ENCODE peak calls at places on chromosomes 16 and 17, in four cellular contexts. H is EL; E is T-helper 2 cell; S is activated CD4-positive, alpha-beta T cell treated with anti-CD3 and anti-CD28 coated beads, Interleukin-2, amount 50 U/mL, for 4 hours. O is an unnamed sample.
A peak's percentile ranks its signal among the peaks of the same experiment; 100 is the strongest.

GRCh38 chr16:27698266-27698665 is 148.3 kb downstream of the KATNIP start:
- DNase-seq in H (no peak), E (no peak), S (no peak), O (no peak)

GRCh38 chr16:19179890-19180490 is 11.9 kb downstream of the SYT17 start:
- DNase-seq in H (peak; percentile 47), E (no peak), S (peak; percentile 7), O (no peak)

GRCh38 chr17:40901981-40902862 is 17.2 kb upstream of the KRT20 start:
- DNase-seq in H (peak; percentile 38), E (no peak), S (no peak), O (no peak)

GRCh38 chr16:89318871-89319627 is 101.5 kb downstream of the ZNF778 start:
- DNase-seq in H (no peak), E (no peak), S (no peak), O (no peak)

GRCh38 chr17:50062323-50063243 is 6.7 kb downstream of the ITGA3 start:
- DNase-seq in H (peak; percentile 100), E (no peak), S (no peak), O (no peak)

GRCh38 chr16:88454315-88455057 is 1.4 kb downstream of the ZFPM1 start:
- DNase-seq in H (peak; percentile 34), E (peak; percentile 48), S (peak; percentile 34), O (no peak)

GRCh38 chr16:11198817-11199216 is 57.2 kb downstream of the SOCS1 start:
- DNase-seq in H (no peak), E (no peak), S (no peak), O (no peak)

GRCh38 chr17:81417049-81417878 is 22.0 kb downstream of the BAHCC1 start:
- DNase-seq in H (peak; percentile 67), E (no peak), S (no peak), O (no peak)

GRCh38 chr17:35073183-35073790 is 9.8 kb upstream of the RFFL start:
- DNase-seq in H (no peak), E (peak; percentile 23), S (no peak), O (no peak)

GRCh38 chr16:12721841-12722467 is 81.7 kb downstream of the CPPED1 start:
- DNase-seq in H (no peak), E (no peak), S (no peak), O (no peak)

GRCh38 chr16:81220369-81220768 is 18.1 kb upstream of the BCO1 start:
- DNase-seq in H (no peak), E (no peak), S (no peak), O (no peak)

GRCh38 chr16:10338426-10338825 is 47.4 kb upstream of the ATF7IP2 start:
- DNase-seq in H (peak; percentile 10), E (no peak), S (no peak), O (no peak)

GRCh38 chr16:24499193-24499814 is 40.1 kb upstream of the RBBP6 start:
- DNase-seq in H (peak; percentile 48), E (no peak), S (no peak), O (no peak)

GRCh38 chr17:55346658-55347057 is 75.0 kb downstream of the MMD start:
- DNase-seq in H (no peak), E (no peak), S (no peak), O (no peak)

GRCh38 chr16:66286527-66286926 is 80.0 kb upstream of the CDH5 start:
- DNase-seq in H (no peak), E (no peak), S (no peak), O (no peak)

GRCh38 chr17:8119575-8120519 is 1.5 kb upstream of the ALOXE3 start:
- DNase-seq in H (peak; percentile 93), E (peak; percentile 88), S (peak; percentile 78), O (peak; percentile 68)

GRCh38 chr17:55344514-55344997 is 77.1 kb downstream of the MMD start:
- DNase-seq in H (no peak), E (no peak), S (no peak), O (no peak)